ENCODE peak calls at places on chromosomes 11 and 22, in seven cellular contexts. D is fibroblast of villous mesenchyme; Z is astrocyte of the spinal cord; W is T-helper 2 cell; V is spleen; O is SK-MEL-5; S is activated CD4-positive, CD25-positive, alpha-beta regulatory T cell. P is an unnamed sample.

GRCh38 chr11:1113405-1114201 is 38.9 kb downstream of the MUC2 start:
- DNase-seq in O (no peak), V (peak; percentile 67), W (no peak), Z (no peak), S (no peak), D (no peak), P (no peak)

GRCh38 chr11:36557991-36558390 is 9.8 kb upstream of the RAG1 start:
- DNase-seq in W (no peak), Z (no peak), S (no peak), D (no peak), O (no peak), V (no peak), P (no peak)

GRCh38 chr11:120516461-120517389 is 5.2 kb downstream of the GRIK4 start:
- DNase-seq in V (peak; percentile 71), Z (no peak), D (no peak), S (no peak), W (no peak), O (no peak), P (no peak)

GRCh38 chr22:46770151-46770641 is 7.7 kb downstream of the TBC1D22A start:
- DNase-seq in W (no peak), S (no peak), D (no peak), V (peak; percentile 77), Z (no peak), O (no peak), P (no peak)

GRCh38 chr11:69000831-69001245 is 12.2 kb downstream of the MRGPRF start:
- DNase-seq in V (peak; percentile 36), O (peak; percentile 93), Z (peak; percentile 82), S (no peak), D (peak; percentile 84), W (no peak), P (peak; percentile 74)

GRCh38 chr11:10310301-10310841 is 5.5 kb downstream of the ADM start:
- DNase-seq in V (no peak), Z (peak; percentile 56), S (no peak), O (peak; percentile 47), D (no peak), W (no peak), P (peak; percentile 77)

GRCh38 chr22:23098718-23099524 is 28.6 kb downstream of the GNAZ start:
- DNase-seq in W (no peak), S (no peak), D (no peak), Z (peak; percentile 31), O (no peak), V (no peak), P (no peak)

GRCh38 chr11:68609761-68610160 is 74.6 kb upstream of the GAL start:
- DNase-seq in V (no peak), S (no peak), Z (no peak), O (no peak), D (no peak), W (no peak), P (no peak)

GRCh38 chr11:71214553-71215371 is 37.6 kb downstream of the SHANK2 start:
- DNase-seq in V (peak; percentile 56), W (no peak), D (no peak), O (no peak), Z (no peak), S (no peak), P (no peak)

GRCh38 chr22:38953577-38954413 is 3.6 kb upstream of the APOBEC3A start:
- DNase-seq in Z (no peak), V (peak; percentile 80), O (no peak), D (no peak), W (peak; percentile 61), S (peak; percentile 56), P (no peak)

GRCh38 chr22:42229455-42230149 is 40.9 kb downstream of the TCF20 start:
- DNase-seq in W (no peak), D (peak; percentile 31), S (no peak), Z (peak; percentile 57), V (no peak), O (no peak), P (peak; percentile 25)

GRCh38 chr22:17872491-17872890 is 98.2 kb upstream of the BID start:
- DNase-seq in W (no peak), S (no peak), Z (peak; percentile 24), O (no peak), V (no peak), D (no peak), P (no peak)

GRCh38 chr11:104015649-104016415 is 20.6 kb upstream of the DDI1 start:
- DNase-seq in V (no peak), Z (no peak), S (no peak), D (no peak), O (no peak), W (no peak), P (no peak)

GRCh38 chr11:7555067-7555699 is 41.4 kb downstream of the PPFIBP2 start:
- DNase-seq in Z (no peak), S (no peak), O (peak; percentile 34), W (no peak), V (no peak), D (no peak), P (no peak)